ENCODE peak calls at places on chromosomes 4 and X, in nine cellular contexts. One of them, this sample, is unnamed. For H3K4me1, the result is how much of the 10 kb centered on the place peaks cover.

GRCh38 chrX:57481514-57481913 is 110.3 kb upstream of the ZXDB start:
- DNase-seq in SK-N-SH: no peak
- DNase-seq in hepatocyte: no peak
- DNase-seq in GM23338: no peak
- DNase-seq in OCI-LY7: no peak
- DNase-seq in neural progenitor cell: no peak
- DNase-seq in PC-3: no peak
- DNase-seq in HCT116: no peak
- DNase-seq in GM23248: no peak
- DNase-seq in this sample: no peak

GRCh38 chr4:99861120-99861905 is 32.9 kb downstream of the LAMTOR3 start:
- DNase-seq in PC-3: no peak
- DNase-seq in hepatocyte: no peak
- DNase-seq in OCI-LY7: no peak
- DNase-seq in GM23338: no peak
- DNase-seq in SK-N-SH: no peak
- DNase-seq in neural progenitor cell: no peak
- DNase-seq in GM23248: no peak
- DNase-seq in HCT116: no peak
- DNase-seq in this sample: peak

GRCh38 chr4:99536848-99537247 is 26.0 kb downstream of the C4orf17 start:
- DNase-seq in hepatocyte: no peak
- DNase-seq in PC-3: no peak
- DNase-seq in neural progenitor cell: no peak
- DNase-seq in OCI-LY7: no peak
- DNase-seq in GM23248: no peak
- DNase-seq in HCT116: no peak
- DNase-seq in SK-N-SH: no peak
- DNase-seq in GM23338: no peak
- DNase-seq in this sample: no peak

GRCh38 chr4:4870493-4871266 is 11.2 kb downstream of the MSX1 start:
- DNase-seq in neural progenitor cell: no peak
- DNase-seq in PC-3: no peak
- DNase-seq in GM23248: no peak
- DNase-seq in SK-N-SH: no peak
- DNase-seq in GM23338: no peak
- DNase-seq in hepatocyte: no peak
- DNase-seq in HCT116: no peak
- DNase-seq in OCI-LY7: no peak
- DNase-seq in this sample: no peak

GRCh38 chrX:9515464-9515863 is 50.6 kb downstream of the TBL1X start:
- DNase-seq in GM23248: no peak
- DNase-seq in SK-N-SH: no peak
- DNase-seq in GM23338: no peak
- DNase-seq in HCT116: no peak
- DNase-seq in neural progenitor cell: no peak
- DNase-seq in hepatocyte: no peak
- DNase-seq in OCI-LY7: no peak
- DNase-seq in PC-3: no peak
- DNase-seq in this sample: no peak

GRCh38 chr4:83486457-83487129 is 1.7 kb upstream of the ABRAXAS1 start:
- DNase-seq in OCI-LY7: no peak
- DNase-seq in neural progenitor cell: no peak
- DNase-seq in SK-N-SH: no peak
- DNase-seq in PC-3: no peak
- DNase-seq in GM23338: no peak
- DNase-seq in GM23248: no peak
- DNase-seq in HCT116: no peak
- DNase-seq in hepatocyte: no peak
- DNase-seq in this sample: no peak

GRCh38 chrX:130111935-130112221 is 1.6 kb upstream of the ELF4 start:
- DNase-seq in hepatocyte: no peak
- DNase-seq in GM23248: no peak
- DNase-seq in GM23338: no peak
- DNase-seq in neural progenitor cell: no peak
- DNase-seq in OCI-LY7: no peak
- DNase-seq in PC-3: no peak
- DNase-seq in SK-N-SH: no peak
- DNase-seq in HCT116: no peak
- DNase-seq in this sample: no peak

GRCh38 chrX:131521824-131522223 is 22.1 kb upstream of the OR13H1 start:
- DNase-seq in OCI-LY7: no peak
- DNase-seq in GM23338: no peak
- DNase-seq in PC-3: no peak
- DNase-seq in HCT116: no peak
- DNase-seq in neural progenitor cell: no peak
- DNase-seq in hepatocyte: no peak
- DNase-seq in GM23248: no peak
- DNase-seq in SK-N-SH: no peak
- DNase-seq in this sample: peak

GRCh38 chr4:8613421-8614364 is 21.1 kb downstream of the CPZ start:
- DNase-seq in GM23248: no peak
- DNase-seq in OCI-LY7: no peak
- DNase-seq in SK-N-SH: no peak
- DNase-seq in HCT116: no peak
- DNase-seq in PC-3: no peak
- DNase-seq in hepatocyte: no peak
- DNase-seq in GM23338: no peak
- DNase-seq in neural progenitor cell: no peak
- DNase-seq in this sample: no peak
- TF ChIP-seq EZH2phosphoT487 in GM23248: no peak
- TF ChIP-seq EZH2phosphoT487 in OCI-LY7: no peak
- TF ChIP-seq EZH2phosphoT487 in SK-N-SH: no peak
- TF ChIP-seq EZH2phosphoT487 in HCT116: no peak
- TF ChIP-seq EZH2phosphoT487 in PC-3: no peak
- TF ChIP-seq EZH2phosphoT487 in hepatocyte: no peak
- TF ChIP-seq EZH2phosphoT487 in GM23338: no peak
- TF ChIP-seq EZH2phosphoT487 in neural progenitor cell: no peak
- TF ChIP-seq EZH2phosphoT487 in this sample: no peak

GRCh38 chrX:1210844-1211243 is 1.6 kb downstream of the CRLF2 start:
- DNase-seq in neural progenitor cell: no peak
- DNase-seq in GM23338: no peak
- DNase-seq in OCI-LY7: no peak
- DNase-seq in GM23248: no peak
- DNase-seq in HCT116: no peak
- DNase-seq in SK-N-SH: no peak
- DNase-seq in hepatocyte: no peak
- DNase-seq in PC-3: no peak
- DNase-seq in this sample: no peak

GRCh38 chrX:1212532-1212931 is at the start of gene CRLF2:
- DNase-seq in neural progenitor cell: no peak
- DNase-seq in GM23248: peak
- DNase-seq in PC-3: peak
- DNase-seq in SK-N-SH: no peak
- DNase-seq in GM23338: no peak
- DNase-seq in HCT116: peak
- DNase-seq in hepatocyte: no peak
- DNase-seq in OCI-LY7: peak
- DNase-seq in this sample: peak

GRCh38 chrX:1205681-1206611 is 6.5 kb downstream of the CRLF2 start:
- DNase-seq in GM23338: peak
- DNase-seq in hepatocyte: peak
- DNase-seq in PC-3: peak
- DNase-seq in neural progenitor cell: peak
- DNase-seq in GM23248: peak
- DNase-seq in OCI-LY7: peak
- DNase-seq in SK-N-SH: peak
- DNase-seq in HCT116: peak
- DNase-seq in this sample: peak

GRCh38 chrX:1202251-1202650 is 10.2 kb downstream of the CRLF2 start:
- DNase-seq in hepatocyte: no peak
- DNase-seq in PC-3: no peak
- DNase-seq in neural progenitor cell: no peak
- DNase-seq in OCI-LY7: no peak
- DNase-seq in HCT116: no peak
- DNase-seq in SK-N-SH: no peak
- DNase-seq in GM23248: no peak
- DNase-seq in GM23338: no peak
- DNase-seq in this sample: no peak

DNA sequence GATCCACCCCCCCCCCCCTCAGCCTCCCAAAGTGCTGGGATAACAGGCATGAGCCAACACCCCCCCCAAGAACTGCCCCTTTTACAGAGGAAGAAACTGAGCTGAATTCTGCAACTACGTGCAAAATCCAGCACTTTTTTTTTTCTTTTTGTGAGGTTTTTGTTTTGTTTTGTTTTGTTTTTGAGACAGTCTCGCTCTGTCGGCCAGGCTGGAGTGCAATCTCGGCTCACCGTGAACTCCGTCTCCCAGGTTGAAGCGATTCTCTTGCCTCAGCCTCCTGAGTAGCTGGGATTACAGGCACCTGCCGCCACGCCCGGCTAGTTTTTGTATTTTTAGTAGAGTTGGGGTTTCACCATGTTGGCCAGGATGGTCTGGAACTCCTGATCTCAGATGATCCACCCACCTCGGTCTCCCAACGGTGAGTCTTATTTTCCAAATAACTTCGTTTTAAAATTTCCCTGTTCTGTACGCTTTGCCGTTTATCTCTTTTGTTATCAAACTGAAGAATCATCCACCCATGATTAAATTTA is 4.9 kb downstream of the CRLF2 start:
- DNase-seq in hepatocyte: no peak
- DNase-seq in GM23338: no peak
- DNase-seq in SK-N-SH: no peak
- DNase-seq in GM23248: no peak
- DNase-seq in OCI-LY7: no peak
- DNase-seq in HCT116: no peak
- DNase-seq in PC-3: no peak
- DNase-seq in neural progenitor cell: no peak
- DNase-seq in this sample: peak
- H3K4me1 ChIP-seq in hepatocyte: under half
- H3K4me1 ChIP-seq in GM23338: under half
- H3K4me1 ChIP-seq in SK-N-SH: under half
- H3K4me1 ChIP-seq in GM23248: under half
- H3K4me1 ChIP-seq in OCI-LY7: under half
- H3K4me1 ChIP-seq in HCT116: under half
- H3K4me1 ChIP-seq in PC-3: under half
- H3K4me1 ChIP-seq in neural progenitor cell: under half
- H3K4me1 ChIP-seq in this sample: under half

GRCh38 chrX:133966199-133966598 is 19.2 kb downstream of the GPC3 start:
- DNase-seq in PC-3: no peak
- DNase-seq in OCI-LY7: no peak
- DNase-seq in HCT116: no peak
- DNase-seq in hepatocyte: no peak
- DNase-seq in SK-N-SH: no peak
- DNase-seq in GM23338: peak
- DNase-seq in GM23248: no peak
- DNase-seq in neural progenitor cell: no peak
- DNase-seq in this sample: no peak

GRCh38 chrX:133965321-133965720 is 20.1 kb downstream of the GPC3 start:
- DNase-seq in GM23338: no peak
- DNase-seq in hepatocyte: no peak
- DNase-seq in SK-N-SH: no peak
- DNase-seq in PC-3: no peak
- DNase-seq in GM23248: no peak
- DNase-seq in HCT116: no peak
- DNase-seq in neural progenitor cell: no peak
- DNase-seq in OCI-LY7: no peak
- DNase-seq in this sample: no peak

GRCh38 chrX:133969191-133969590 is 16.2 kb downstream of the GPC3 start:
- DNase-seq in neural progenitor cell: peak
- DNase-seq in hepatocyte: no peak
- DNase-seq in HCT116: no peak
- DNase-seq in GM23248: no peak
- DNase-seq in PC-3: no peak
- DNase-seq in OCI-LY7: no peak
- DNase-seq in SK-N-SH: no peak
- DNase-seq in GM23338: peak
- DNase-seq in this sample: no peak

GRCh38 chrX:133970021-133970550 is 15.3 kb downstream of the GPC3 start:
- DNase-seq in neural progenitor cell: peak
- DNase-seq in PC-3: no peak
- DNase-seq in hepatocyte: no peak
- DNase-seq in GM23338: peak
- DNase-seq in GM23248: no peak
- DNase-seq in HCT116: no peak
- DNase-seq in OCI-LY7: no peak
- DNase-seq in SK-N-SH: no peak
- DNase-seq in this sample: no peak

DNA sequence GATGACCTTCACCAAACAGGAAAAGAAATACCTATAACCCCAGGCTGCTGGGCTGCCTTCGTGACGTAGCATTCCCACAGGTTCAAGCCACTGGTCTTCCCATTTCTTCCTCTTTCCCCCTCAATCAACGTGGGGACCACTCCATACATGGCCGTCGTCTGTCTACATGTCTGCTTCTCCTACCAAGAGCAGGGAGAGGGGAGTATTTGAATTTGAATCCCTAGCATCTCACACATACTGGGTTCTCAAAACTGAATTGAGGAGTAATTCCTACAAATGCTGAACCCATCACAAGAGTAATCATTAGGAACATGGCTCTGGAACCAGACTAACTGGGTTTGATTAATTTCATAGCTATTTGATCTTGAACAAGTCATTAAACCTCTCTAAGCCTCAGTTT is 17.3 kb downstream of the GPC3 start:
- DNase-seq in HCT116: no peak
- DNase-seq in OCI-LY7: no peak
- DNase-seq in GM23248: no peak
- DNase-seq in hepatocyte: no peak
- DNase-seq in PC-3: no peak
- DNase-seq in GM23338: no peak
- DNase-seq in neural progenitor cell: no peak
- DNase-seq in SK-N-SH: no peak
- DNase-seq in this sample: no peak
- H3K4me3 ChIP-seq in HCT116: no peak
- H3K4me3 ChIP-seq in OCI-LY7: no peak
- H3K4me3 ChIP-seq in GM23248: no peak
- H3K4me3 ChIP-seq in hepatocyte: no peak
- H3K4me3 ChIP-seq in PC-3: no peak
- H3K4me3 ChIP-seq in GM23338: no peak
- H3K4me3 ChIP-seq in neural progenitor cell: no peak
- H3K4me3 ChIP-seq in SK-N-SH: no peak
- H3K4me3 ChIP-seq in this sample: no peak

GRCh38 chr4:27094224-27094623 is 233.6 kb downstream of the STIM2 start:
- DNase-seq in HCT116: no peak
- DNase-seq in OCI-LY7: no peak
- DNase-seq in GM23248: no peak
- DNase-seq in hepatocyte: no peak
- DNase-seq in GM23338: no peak
- DNase-seq in PC-3: no peak
- DNase-seq in SK-N-SH: no peak
- DNase-seq in neural progenitor cell: no peak
- DNase-seq in this sample: no peak

GRCh38 chr4:27098034-27098433 is 237.4 kb downstream of the STIM2 start:
- DNase-seq in GM23338: no peak
- DNase-seq in neural progenitor cell: no peak
- DNase-seq in OCI-LY7: no peak
- DNase-seq in hepatocyte: no peak
- DNase-seq in SK-N-SH: no peak
- DNase-seq in GM23248: no peak
- DNase-seq in HCT116: no peak
- DNase-seq in PC-3: no peak
- DNase-seq in this sample: no peak

GRCh38 chr4:27100713-27101112 is 240.1 kb downstream of the STIM2 start:
- DNase-seq in SK-N-SH: no peak
- DNase-seq in GM23338: no peak
- DNase-seq in neural progenitor cell: no peak
- DNase-seq in HCT116: no peak
- DNase-seq in GM23248: no peak
- DNase-seq in hepatocyte: peak
- DNase-seq in PC-3: peak
- DNase-seq in OCI-LY7: no peak
- DNase-seq in this sample: no peak

GRCh38 chr4:27094785-27095184 is 234.1 kb downstream of the STIM2 start:
- DNase-seq in hepatocyte: no peak
- DNase-seq in PC-3: peak
- DNase-seq in neural progenitor cell: no peak
- DNase-seq in SK-N-SH: no peak
- DNase-seq in GM23248: no peak
- DNase-seq in HCT116: no peak
- DNase-seq in GM23338: no peak
- DNase-seq in OCI-LY7: no peak
- DNase-seq in this sample: no peak

GRCh38 chr4:27096142-27096824 is 235.6 kb downstream of the STIM2 start:
- DNase-seq in GM23338: peak
- DNase-seq in neural progenitor cell: no peak
- DNase-seq in PC-3: peak
- DNase-seq in GM23248: peak
- DNase-seq in hepatocyte: no peak
- DNase-seq in SK-N-SH: no peak
- DNase-seq in OCI-LY7: no peak
- DNase-seq in HCT116: no peak
- DNase-seq in this sample: no peak
- TF ChIP-seq EZH2phosphoT487 in GM23338: no peak
- TF ChIP-seq EZH2phosphoT487 in neural progenitor cell: no peak
- TF ChIP-seq EZH2phosphoT487 in PC-3: no peak
- TF ChIP-seq EZH2phosphoT487 in GM23248: no peak
- TF ChIP-seq EZH2phosphoT487 in hepatocyte: no peak
- TF ChIP-seq EZH2phosphoT487 in SK-N-SH: no peak
- TF ChIP-seq EZH2phosphoT487 in OCI-LY7: no peak
- TF ChIP-seq EZH2phosphoT487 in HCT116: no peak
- TF ChIP-seq EZH2phosphoT487 in this sample: no peak